ENCODE peak calls at places on chromosome 7, in four cellular contexts. T, Q, R and F are unnamed samples. For H3K27me3 and H3K4me1, the result is how much of the 10 kb centered on the place peaks cover.

GRCh38 chr7:141700848-141701371 is 1.1 kb downstream of the DENND11 start:
- DNase-seq in T (no peak), Q (no peak), R (no peak), F (peak)

GRCh38 chr7:38630720-38631673 is at the start of gene AMPH:
- DNase-seq in T (peak), Q (peak), R (peak), F (no peak)

GRCh38 chr7:43792471-43792870 is 34.0 kb downstream of the BLVRA start:
- DNase-seq in T (no peak), Q (no peak), R (no peak), F (no peak)

GRCh38 chr7:12389089-12389700 is 14.5 kb downstream of the VWDE start:
- DNase-seq in T (peak), Q (peak), R (peak), F (peak)

GRCh38 chr7:114921636-114922150 is at the start of gene MDFIC:
- DNase-seq in T (no peak), Q (no peak), R (peak), F (no peak)

GRCh38 chr7:94003446-94004023 is 620 bp downstream of the BET1 start:
- DNase-seq in T (peak), Q (peak), R (peak), F (no peak)

GRCh38 chr7:141558544-141559183 is 7.5 kb downstream of the AGK start:
- DNase-seq in T (no peak), Q (peak), R (no peak), F (no peak)

GRCh38 chr7:132655071-132655761 is 78.9 kb upstream of the PLXNA4 start:
- DNase-seq in T (peak), Q (no peak), R (peak), F (no peak)

GRCh38 chr7:93943816-93944540 is 22.4 kb downstream of the GNG11 start:
- DNase-seq in T (no peak), Q (no peak), R (no peak), F (no peak)

GRCh38 chr7:151064454-151064853 is 5.1 kb downstream of the SLC4A2 start:
- DNase-seq in T (no peak), Q (no peak), R (no peak), F (no peak)

GRCh38 chr7:101900103-101900502 is 82.7 kb downstream of the CUX1 start:
- DNase-seq in T (no peak), Q (no peak), R (no peak), F (no peak)

GRCh38 chr7:3294432-3295100 is 6.5 kb upstream of the SDK1 start:
- DNase-seq in T (no peak), Q (no peak), R (peak), F (no peak)

GRCh38 chr7:98178762-98179490 is 32.3 kb upstream of the BHLHA15 start:
- DNase-seq in T (no peak), Q (no peak), R (no peak), F (no peak)

GRCh38 chr7:44103566-44103940 is 592 bp upstream of the AEBP1 start:
- DNase-seq in T (no peak), Q (no peak), R (no peak), F (no peak)

GRCh38 chr7:81534996-81535395 is 234.9 kb downstream of the HGF start:
- DNase-seq in T (no peak), Q (peak), R (no peak), F (no peak)

GRCh38 chr7:46356365-46356764 is 435.3 kb upstream of the IGFBP3 start:
- DNase-seq in T (no peak), Q (no peak), R (no peak), F (no peak)

GRCh38 chr7:84837405-84837804 is 349.5 kb downstream of the SEMA3D start:
- DNase-seq in T (no peak), Q (no peak), R (no peak), F (no peak)

GRCh38 chr7:67401492-67401891 is 404.9 kb downstream of the TYW1 start:
- DNase-seq in T (no peak), Q (no peak), R (no peak), F (no peak)

GRCh38 chr7:44645254-44645653 is 38.8 kb downstream of the OGDH start:
- DNase-seq in T (no peak), Q (no peak), R (no peak), F (no peak)

DNA sequence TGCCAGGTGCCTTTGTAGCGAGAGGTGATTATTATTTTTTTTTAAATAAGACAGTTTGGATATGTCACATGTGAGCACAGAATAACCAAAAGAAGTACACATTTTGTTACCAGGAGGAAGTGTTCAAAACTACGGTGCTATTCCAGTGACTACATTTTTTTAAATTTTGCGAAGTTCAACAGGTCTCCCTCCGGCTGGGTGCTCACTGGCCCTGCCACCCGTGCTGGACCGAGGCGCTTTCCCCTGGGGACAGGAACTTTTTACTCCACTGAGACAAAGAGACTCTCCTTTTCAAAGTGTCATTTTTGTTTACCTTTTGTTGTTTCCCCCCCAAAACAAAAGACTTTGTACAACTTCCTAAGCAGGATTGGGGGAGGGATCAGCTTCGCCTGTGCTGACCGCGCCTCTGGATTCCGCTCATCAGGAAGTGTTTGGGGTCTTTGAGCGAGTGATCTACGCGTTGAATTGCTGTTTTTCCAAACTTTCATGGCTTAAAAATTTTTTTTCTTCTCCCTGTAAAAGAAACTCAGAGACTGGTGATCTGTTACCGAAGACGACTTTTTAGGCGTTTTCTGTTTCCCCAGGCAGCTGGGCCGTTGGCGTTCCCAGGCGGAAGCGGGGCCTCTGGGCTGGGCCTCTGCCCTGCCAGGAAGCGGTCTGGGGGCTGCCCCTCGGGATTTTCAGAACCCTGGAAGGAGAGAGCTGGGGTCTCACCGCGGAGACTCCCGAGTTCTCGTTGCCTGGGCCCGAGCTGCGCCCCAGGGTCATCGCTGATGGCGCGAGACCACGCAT is 7.2 kb downstream of the EN2 start:
- DNase-seq in T (no peak), Q (no peak), R (peak), F (no peak)
- H3K27me3 ChIP-seq in T (half or more), Q (half or more), R (half or more), F (under half)

GRCh38 chr7:1533569-1534329 is 3.2 kb downstream of the MAFK start:
- DNase-seq in T (peak), Q (peak), R (no peak), F (peak)
- H3K27ac ChIP-seq in T (peak), Q (peak), R (no peak), F (no peak)

DNA sequence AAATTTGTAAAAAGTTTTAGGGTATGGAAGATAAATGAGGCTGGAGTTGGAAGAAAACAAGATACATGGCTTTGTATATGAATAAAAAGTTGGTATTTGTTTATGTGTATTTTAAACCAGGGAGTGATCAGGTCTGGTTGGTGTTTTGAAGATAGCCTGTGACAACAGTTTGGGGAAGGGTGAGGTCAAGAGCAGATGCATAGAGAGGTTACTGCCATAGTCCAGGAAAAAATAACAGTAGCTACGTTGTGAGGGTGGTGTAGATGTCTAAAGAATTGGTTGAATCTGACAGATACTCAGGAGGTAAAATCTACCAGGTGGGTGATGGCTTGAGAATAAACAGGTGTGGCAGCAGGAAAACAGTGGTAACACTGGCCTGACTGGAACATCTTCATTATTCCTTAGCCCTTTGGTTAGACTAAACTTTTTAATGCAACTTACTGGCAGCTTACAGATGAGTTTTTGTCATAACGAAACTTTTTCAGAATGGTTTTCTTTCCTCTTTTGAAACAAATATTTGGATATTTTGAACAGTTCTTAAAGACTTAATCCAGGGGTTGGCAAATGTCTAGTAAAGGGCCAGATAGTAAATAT is 25.5 kb downstream of the ZNRF2 start:
- DNase-seq in T (no peak), Q (no peak), R (no peak), F (no peak)
- H3K4me1 ChIP-seq in T (under half), Q (under half), R (under half), F (under half)

DNA sequence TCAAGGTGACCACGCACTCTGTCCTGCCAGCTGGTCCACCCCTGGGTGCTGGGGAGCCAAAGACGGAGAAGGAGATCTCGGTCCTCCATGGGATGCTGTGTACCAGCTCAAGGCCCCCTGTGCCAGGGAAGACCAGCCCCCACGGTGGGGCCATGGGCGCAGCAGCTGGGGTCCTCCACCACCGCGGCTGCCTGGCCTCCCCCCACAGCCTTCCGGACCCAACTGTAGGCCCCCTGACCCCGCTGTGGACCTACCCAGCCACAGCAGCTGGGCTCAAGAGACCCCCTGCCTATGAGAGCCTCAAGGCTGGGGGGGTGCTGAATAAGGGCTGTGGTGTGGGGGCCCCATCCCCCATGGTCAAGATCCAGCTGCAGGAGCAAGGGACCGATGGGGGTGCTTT is 5.4 kb downstream of the NYAP1 start:
- DNase-seq in T (no peak), Q (no peak), R (no peak), F (no peak)
- H3K27me3 ChIP-seq in T (under half), Q (under half), R (under half), F (under half)

GRCh38 chr7:134432296-134433152 is 26.4 kb downstream of the AKR1B1 start:
- DNase-seq in T (peak), Q (peak), R (peak), F (peak)
- H3K27ac ChIP-seq in T (no peak), Q (peak), R (no peak), F (no peak)

GRCh38 chr7:105638324-105638723 is 57.0 kb upstream of the EFCAB10 start:
- DNase-seq in T (no peak), Q (no peak), R (peak), F (no peak)
- H3K4me1 ChIP-seq in T (under half), Q (under half), R (under half), F (under half)

DNA sequence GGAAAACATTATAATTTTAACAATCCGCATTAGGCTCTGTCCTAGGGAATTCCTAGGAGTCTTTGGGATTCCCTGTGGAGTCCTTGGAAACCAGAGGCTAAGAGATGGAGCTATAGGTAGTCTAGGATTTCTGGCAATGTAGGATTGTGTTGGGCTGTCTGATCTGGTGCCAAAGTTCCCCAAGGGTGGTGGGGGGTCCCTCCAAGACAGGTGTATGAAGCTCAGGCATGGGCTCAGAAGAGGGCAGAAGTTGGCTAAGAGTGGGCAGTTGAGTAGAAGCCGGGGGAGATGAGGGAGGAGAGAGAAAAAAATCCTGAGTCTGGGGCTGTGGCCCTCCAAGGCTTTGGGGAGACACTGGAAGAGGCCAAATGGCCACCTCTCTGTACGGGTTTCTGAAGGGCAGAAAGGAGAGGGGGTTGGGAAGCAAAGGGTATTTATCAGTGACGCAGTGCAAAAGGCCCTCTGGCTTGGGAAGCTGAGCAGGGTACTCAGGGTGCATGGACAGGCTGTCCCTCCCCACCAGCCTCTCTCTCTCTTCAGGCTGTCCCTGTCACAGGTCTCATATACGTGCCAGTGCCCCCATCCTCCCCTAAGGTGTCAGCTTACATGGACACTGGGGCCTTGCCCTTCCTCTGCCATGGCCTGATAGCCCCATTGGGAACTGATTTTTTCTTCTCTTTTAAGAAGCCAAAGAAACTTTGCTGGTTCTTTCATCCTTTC is 923 bp downstream of the HOXA6 start:
- DNase-seq in T (no peak), Q (no peak), R (no peak), F (no peak)
- H3K27me3 ChIP-seq in T (half or more), Q (under half), R (half or more), F (under half)

GRCh38 chr7:159013825-159014289 is 130.8 kb downstream of the VIPR2 start:
- DNase-seq in T (no peak), Q (no peak), R (no peak), F (no peak)
- H3K27ac ChIP-seq in T (no peak), Q (no peak), R (no peak), F (no peak)

GRCh38 chr7:90771281-90771680 is 175.2 kb downstream of the CDK14 start:
- DNase-seq in T (no peak), Q (peak), R (no peak), F (no peak)

GRCh38 chr7:90775383-90775965 is 179.4 kb downstream of the CDK14 start:
- DNase-seq in T (no peak), Q (no peak), R (no peak), F (no peak)

GRCh38 chr7:90769036-90769435 is 172.9 kb downstream of the CDK14 start:
- DNase-seq in T (no peak), Q (peak), R (no peak), F (no peak)

GRCh38 chr7:90773269-90773668 is 177.1 kb downstream of the CDK14 start:
- DNase-seq in T (no peak), Q (no peak), R (no peak), F (no peak)

GRCh38 chr7:90772410-90772809 is 176.3 kb downstream of the CDK14 start:
- DNase-seq in T (no peak), Q (no peak), R (no peak), F (no peak)
- H3K4me1 ChIP-seq in T (half or more), Q (under half), R (under half), F (under half)

GRCh38 chr7:1307828-1308227 is 75.2 kb downstream of the UNCX start:
- DNase-seq in T (no peak), Q (no peak), R (no peak), F (no peak)
- H3K27me3 ChIP-seq in T (under half), Q (under half), R (under half), F (under half)